ENCODE peak calls at places on chromosomes 7 and 10, in ten cellular contexts. K, R, O, Q, S, C, J, I, P and E are unnamed samples.

GRCh38 chr7:41573881-41574280 is 129.0 kb downstream of the INHBA start:
- DNase-seq in Q (no peak), R (no peak), J (no peak), O (no peak), K (no peak), S (no peak), P (no peak), I (no peak), C (no peak), E (no peak)

GRCh38 chr7:45033261-45033930 is 33.4 kb downstream of the CCM2 start:
- DNase-seq in P (no peak), Q (peak), I (no peak), C (no peak), S (no peak), R (no peak), K (no peak), O (no peak), J (no peak), E (no peak)

GRCh38 chr7:89837515-89837914 is 316.8 kb upstream of the STEAP1 start:
- DNase-seq in C (peak), S (no peak), R (peak), Q (no peak), O (no peak), J (no peak), I (no peak), P (no peak), K (no peak), E (no peak)

GRCh38 chr7:89029864-89030263 is 234.3 kb upstream of the TEX47 start:
- DNase-seq in P (peak), Q (no peak), J (no peak), R (no peak), C (no peak), S (no peak), I (no peak), K (no peak), O (no peak), E (no peak)

GRCh38 chr10:88582806-88583583 is at the start of gene RNLS:
- DNase-seq in Q (peak), I (peak), C (peak), J (no peak), O (peak), S (peak), K (peak), P (no peak), R (peak), E (peak)

GRCh38 chr7:91653257-91653656 is 227.2 kb downstream of the MTERF1 start:
- DNase-seq in O (no peak), I (no peak), C (no peak), K (no peak), S (no peak), R (no peak), Q (no peak), J (no peak), P (no peak), E (no peak)

GRCh38 chr7:42843209-42843800 is 68.6 kb downstream of the C7orf25 start:
- DNase-seq in Q (no peak), K (no peak), O (no peak), J (no peak), S (peak), I (no peak), R (peak), C (no peak), P (peak), E (no peak)

GRCh38 chr10:125038637-125039036 is 96.7 kb downstream of the ZRANB1 start:
- DNase-seq in I (no peak), J (no peak), Q (peak), O (no peak), K (no peak), S (no peak), C (peak), P (peak), R (no peak), E (no peak)